ENCODE peak calls at places on chromosomes 16 and 17, in seven cellular contexts. Z is fibroblast of pulmonary artery; S is heart right ventricle; I is stimulated activated CD4-positive, alpha-beta T cell treated with anti-CD3 and anti-CD28 coated beads, Interleukin-15, amount 100 ng/mL, for 1 hour; R is epithelial cell of esophagus; B is left lung; H is testis. N is an unnamed sample.

GRCh38 chr16:49856741-49857330 is 924 bp upstream of the ZNF423 start:
- DNase-seq in Z (peak; percentile 84), S (peak; percentile 87), I (no peak), R (peak; percentile 73), B (peak; percentile 85), H (peak; percentile 85), N (no peak)

GRCh38 chr16:10282367-10282766 is 100.1 kb upstream of the GRIN2A start:
- DNase-seq in Z (no peak), S (no peak), I (no peak), R (no peak), B (no peak), H (no peak), N (no peak)

GRCh38 chr16:14409563-14409962 is 220.5 kb downstream of the PARN start:
- DNase-seq in Z (peak; percentile 88), S (no peak), I (no peak), R (peak; percentile 96), B (no peak), H (no peak), N (no peak)

GRCh38 chr16:59878479-59878878 is 1144.4 kb upstream of the GOT2 start:
- DNase-seq in Z (peak; percentile 35), S (no peak), I (no peak), R (peak; percentile 96), B (no peak), H (no peak), N (no peak)

GRCh38 chr17:8048236-8048635 is 9.4 kb downstream of the ALOX15B start:
- DNase-seq in Z (no peak), S (no peak), I (no peak), R (no peak), B (no peak), H (no peak), N (no peak)

GRCh38 chr17:1002412-1002753 is 5.5 kb downstream of the TIMM22 start:
- DNase-seq in Z (peak; percentile 27), S (no peak), I (no peak), R (peak; percentile 22), B (no peak), H (no peak), N (no peak)

GRCh38 chr17:8408371-8408770 is 10.7 kb upstream of the RNF222 start:
- DNase-seq in Z (no peak), S (no peak), I (no peak), R (peak; percentile 81), B (peak; percentile 81), H (no peak), N (no peak)

GRCh38 chr17:49290690-49291326 is 60.2 kb upstream of the PHOSPHO1 start:
- DNase-seq in Z (peak; percentile 61), S (peak; percentile 17), I (no peak), R (peak; percentile 46), B (no peak), H (peak; percentile 61), N (peak; percentile 64)

GRCh38 chr16:27706156-27706705 is 156.3 kb downstream of the KATNIP start:
- DNase-seq in Z (no peak), S (no peak), I (no peak), R (no peak), B (no peak), H (no peak), N (no peak)

GRCh38 chr16:75702247-75702646 is 986 bp upstream of the DUXB start:
- DNase-seq in Z (no peak), S (no peak), I (no peak), R (peak; percentile 60), B (no peak), H (no peak), N (no peak)

GRCh38 chr17:81034168-81034777 is 678 bp upstream of the BAIAP2 start:
- DNase-seq in Z (no peak), S (no peak), I (no peak), R (no peak), B (no peak), H (no peak), N (no peak)

GRCh38 chr17:76833034-76833689 is 35.0 kb upstream of the MGAT5B start:
- DNase-seq in Z (no peak), S (no peak), I (no peak), R (peak; percentile 38), B (no peak), H (no peak), N (no peak)

GRCh38 chr17:63481488-63481870 is 4.6 kb downstream of the ACE start:
- DNase-seq in Z (no peak), S (no peak), I (no peak), R (no peak), B (no peak), H (no peak), N (no peak)

GRCh38 chr16:10946308-10946707 is 1.9 kb downstream of the CLEC16A start:
- DNase-seq in Z (no peak), S (no peak), I (no peak), R (peak; percentile 54), B (no peak), H (no peak), N (no peak)

GRCh38 chr17:42345396-42346078 is 42.7 kb downstream of the STAT3 start:
- DNase-seq in Z (no peak), S (no peak), I (no peak), R (no peak), B (no peak), H (no peak), N (no peak)

GRCh38 chr16:15907863-15908478 is 19.6 kb upstream of the CEP20 start:
- DNase-seq in Z (peak; percentile 24), S (no peak), I (no peak), R (peak; percentile 51), B (no peak), H (peak; percentile 88), N (peak; percentile 98)

N was measured in Karpas-422.